ENCODE peak calls at places on chromosomes 16 and 17, in seven cellular contexts. One of them, this sample, is unnamed.

GRCh38 chr16:70522216-70523000 is 946 bp downstream of the COG4 start:
- DNase-seq in mesendoderm: no peak
- DNase-seq in ELR: peak
- DNase-seq in myocyte: no peak
- DNase-seq in nephron progenitor cell: no peak
- DNase-seq in activated CD8-positive, alpha-beta T cell treated with anti-CD3 and anti-CD28 coated beads for 36 hours: peak
- DNase-seq in neuronal stem cell: no peak
- DNase-seq in this sample: no peak

GRCh38 chr17:60496051-60496450 is 30.0 kb downstream of the APPBP2 start:
- DNase-seq in mesendoderm: no peak
- DNase-seq in ELR: no peak
- DNase-seq in myocyte: no peak
- DNase-seq in nephron progenitor cell: no peak
- DNase-seq in activated CD8-positive, alpha-beta T cell treated with anti-CD3 and anti-CD28 coated beads for 36 hours: no peak
- DNase-seq in neuronal stem cell: no peak
- DNase-seq in this sample: no peak

GRCh38 chr16:381788-382717 is at the start of gene PGAP6:
- DNase-seq in mesendoderm: no peak
- DNase-seq in ELR: peak
- DNase-seq in myocyte: peak
- DNase-seq in nephron progenitor cell: peak
- DNase-seq in activated CD8-positive, alpha-beta T cell treated with anti-CD3 and anti-CD28 coated beads for 36 hours: peak
- DNase-seq in neuronal stem cell: no peak
- DNase-seq in this sample: peak

GRCh38 chr17:63399316-63399715 is 46.8 kb downstream of the CYB561 start:
- DNase-seq in mesendoderm: no peak
- DNase-seq in ELR: no peak
- DNase-seq in myocyte: peak
- DNase-seq in nephron progenitor cell: no peak
- DNase-seq in activated CD8-positive, alpha-beta T cell treated with anti-CD3 and anti-CD28 coated beads for 36 hours: no peak
- DNase-seq in neuronal stem cell: no peak
- DNase-seq in this sample: no peak

GRCh38 chr16:25897677-25898076 is 205.9 kb downstream of the HS3ST4 start:
- DNase-seq in mesendoderm: no peak
- DNase-seq in ELR: no peak
- DNase-seq in myocyte: no peak
- DNase-seq in nephron progenitor cell: no peak
- DNase-seq in activated CD8-positive, alpha-beta T cell treated with anti-CD3 and anti-CD28 coated beads for 36 hours: no peak
- DNase-seq in neuronal stem cell: no peak
- DNase-seq in this sample: no peak

GRCh38 chr16:70575376-70575775 is 51.8 kb downstream of the SF3B3 start:
- DNase-seq in mesendoderm: no peak
- DNase-seq in ELR: peak
- DNase-seq in myocyte: no peak
- DNase-seq in nephron progenitor cell: no peak
- DNase-seq in activated CD8-positive, alpha-beta T cell treated with anti-CD3 and anti-CD28 coated beads for 36 hours: no peak
- DNase-seq in neuronal stem cell: no peak
- DNase-seq in this sample: no peak

GRCh38 chr17:48054238-48055185 is 6.4 kb downstream of the NFE2L1 start:
- DNase-seq in mesendoderm: peak
- DNase-seq in ELR: peak
- DNase-seq in myocyte: peak
- DNase-seq in nephron progenitor cell: peak
- DNase-seq in activated CD8-positive, alpha-beta T cell treated with anti-CD3 and anti-CD28 coated beads for 36 hours: no peak
- DNase-seq in neuronal stem cell: peak
- DNase-seq in this sample: no peak

GRCh38 chr17:2194778-2195417 is 108.7 kb downstream of the SMG6 start:
- DNase-seq in mesendoderm: peak
- DNase-seq in ELR: no peak
- DNase-seq in myocyte: no peak
- DNase-seq in nephron progenitor cell: no peak
- DNase-seq in activated CD8-positive, alpha-beta T cell treated with anti-CD3 and anti-CD28 coated beads for 36 hours: no peak
- DNase-seq in neuronal stem cell: no peak
- DNase-seq in this sample: no peak

GRCh38 chr17:60592750-60593149 is 7.2 kb upstream of the PPM1D start:
- DNase-seq in mesendoderm: no peak
- DNase-seq in ELR: no peak
- DNase-seq in myocyte: no peak
- DNase-seq in nephron progenitor cell: no peak
- DNase-seq in activated CD8-positive, alpha-beta T cell treated with anti-CD3 and anti-CD28 coated beads for 36 hours: no peak
- DNase-seq in neuronal stem cell: no peak
- DNase-seq in this sample: no peak

GRCh38 chr17:1639549-1639948 is 6.0 kb downstream of the SCARF1 start:
- DNase-seq in mesendoderm: peak
- DNase-seq in ELR: no peak
- DNase-seq in myocyte: no peak
- DNase-seq in nephron progenitor cell: peak
- DNase-seq in activated CD8-positive, alpha-beta T cell treated with anti-CD3 and anti-CD28 coated beads for 36 hours: no peak
- DNase-seq in neuronal stem cell: no peak
- DNase-seq in this sample: no peak

GRCh38 chr17:81923302-81924260 is 4.0 kb downstream of the MAFG start:
- DNase-seq in mesendoderm: peak
- DNase-seq in ELR: peak
- DNase-seq in myocyte: peak
- DNase-seq in nephron progenitor cell: peak
- DNase-seq in activated CD8-positive, alpha-beta T cell treated with anti-CD3 and anti-CD28 coated beads for 36 hours: no peak
- DNase-seq in neuronal stem cell: no peak
- DNase-seq in this sample: no peak

GRCh38 chr16:74698220-74698619 is 2.4 kb downstream of the MLKL start:
- DNase-seq in mesendoderm: no peak
- DNase-seq in ELR: peak
- DNase-seq in myocyte: no peak
- DNase-seq in nephron progenitor cell: no peak
- DNase-seq in activated CD8-positive, alpha-beta T cell treated with anti-CD3 and anti-CD28 coated beads for 36 hours: no peak
- DNase-seq in neuronal stem cell: no peak
- DNase-seq in this sample: no peak

GRCh38 chr17:36977568-36977967 is 28.8 kb downstream of the AATF start:
- DNase-seq in mesendoderm: no peak
- DNase-seq in ELR: no peak
- DNase-seq in myocyte: no peak
- DNase-seq in nephron progenitor cell: no peak
- DNase-seq in activated CD8-positive, alpha-beta T cell treated with anti-CD3 and anti-CD28 coated beads for 36 hours: no peak
- DNase-seq in neuronal stem cell: no peak
- DNase-seq in this sample: no peak

GRCh38 chr16:69311533-69312388 is 611 bp downstream of the VPS4A start:
- DNase-seq in mesendoderm: peak
- DNase-seq in ELR: peak
- DNase-seq in myocyte: peak
- DNase-seq in nephron progenitor cell: no peak
- DNase-seq in activated CD8-positive, alpha-beta T cell treated with anti-CD3 and anti-CD28 coated beads for 36 hours: peak
- DNase-seq in neuronal stem cell: peak
- DNase-seq in this sample: peak

GRCh38 chr16:84827131-84827574 is 7.4 kb downstream of the CRISPLD2 start:
- DNase-seq in mesendoderm: no peak
- DNase-seq in ELR: peak
- DNase-seq in myocyte: no peak
- DNase-seq in nephron progenitor cell: no peak
- DNase-seq in activated CD8-positive, alpha-beta T cell treated with anti-CD3 and anti-CD28 coated beads for 36 hours: no peak
- DNase-seq in neuronal stem cell: no peak
- DNase-seq in this sample: no peak

GRCh38 chr16:8611886-8612595 is 9.5 kb upstream of the METTL22 start:
- DNase-seq in mesendoderm: no peak
- DNase-seq in ELR: peak
- DNase-seq in myocyte: no peak
- DNase-seq in nephron progenitor cell: no peak
- DNase-seq in activated CD8-positive, alpha-beta T cell treated with anti-CD3 and anti-CD28 coated beads for 36 hours: no peak
- DNase-seq in neuronal stem cell: no peak
- DNase-seq in this sample: no peak

GRCh38 chr17:4635823-4636375 is 5.6 kb downstream of the ALOX15 start:
- DNase-seq in mesendoderm: no peak
- DNase-seq in ELR: no peak
- DNase-seq in myocyte: no peak
- DNase-seq in nephron progenitor cell: no peak
- DNase-seq in activated CD8-positive, alpha-beta T cell treated with anti-CD3 and anti-CD28 coated beads for 36 hours: no peak
- DNase-seq in neuronal stem cell: no peak
- DNase-seq in this sample: no peak

GRCh38 chr16:85798901-85799496 is 345 bp downstream of the EMC8 start:
- DNase-seq in mesendoderm: no peak
- DNase-seq in ELR: peak
- DNase-seq in myocyte: peak
- DNase-seq in nephron progenitor cell: no peak
- DNase-seq in activated CD8-positive, alpha-beta T cell treated with anti-CD3 and anti-CD28 coated beads for 36 hours: peak
- DNase-seq in neuronal stem cell: no peak
- DNase-seq in this sample: peak

GRCh38 chr16:57834936-57835335 is 32.6 kb upstream of the KIFC3 start:
- DNase-seq in mesendoderm: no peak
- DNase-seq in ELR: peak
- DNase-seq in myocyte: no peak
- DNase-seq in nephron progenitor cell: no peak
- DNase-seq in activated CD8-positive, alpha-beta T cell treated with anti-CD3 and anti-CD28 coated beads for 36 hours: no peak
- DNase-seq in neuronal stem cell: no peak
- DNase-seq in this sample: no peak

GRCh38 chr16:84087461-84088151 is 29.1 kb downstream of the MBTPS1 start:
- DNase-seq in mesendoderm: no peak
- DNase-seq in ELR: no peak
- DNase-seq in myocyte: no peak
- DNase-seq in nephron progenitor cell: no peak
- DNase-seq in activated CD8-positive, alpha-beta T cell treated with anti-CD3 and anti-CD28 coated beads for 36 hours: no peak
- DNase-seq in neuronal stem cell: no peak
- DNase-seq in this sample: no peak

GRCh38 chr16:57409870-57410585 is 5.5 kb downstream of the CCL17 start:
- DNase-seq in mesendoderm: peak
- DNase-seq in ELR: no peak
- DNase-seq in myocyte: peak
- DNase-seq in nephron progenitor cell: peak
- DNase-seq in activated CD8-positive, alpha-beta T cell treated with anti-CD3 and anti-CD28 coated beads for 36 hours: no peak
- DNase-seq in neuronal stem cell: no peak
- DNase-seq in this sample: no peak

GRCh38 chr17:77657821-77658220 is 300.7 kb upstream of the TNRC6C start:
- DNase-seq in mesendoderm: no peak
- DNase-seq in ELR: no peak
- DNase-seq in myocyte: no peak
- DNase-seq in nephron progenitor cell: no peak
- DNase-seq in activated CD8-positive, alpha-beta T cell treated with anti-CD3 and anti-CD28 coated beads for 36 hours: no peak
- DNase-seq in neuronal stem cell: no peak
- DNase-seq in this sample: no peak

GRCh38 chr17:21191698-21192097 is 22.3 kb downstream of the TMEM11 start:
- DNase-seq in mesendoderm: no peak
- DNase-seq in ELR: no peak
- DNase-seq in myocyte: no peak
- DNase-seq in nephron progenitor cell: no peak
- DNase-seq in activated CD8-positive, alpha-beta T cell treated with anti-CD3 and anti-CD28 coated beads for 36 hours: no peak
- DNase-seq in neuronal stem cell: no peak
- DNase-seq in this sample: no peak

GRCh38 chr16:87470332-87470731 is 22.5 kb downstream of the ZCCHC14 start:
- DNase-seq in mesendoderm: no peak
- DNase-seq in ELR: no peak
- DNase-seq in myocyte: no peak
- DNase-seq in nephron progenitor cell: no peak
- DNase-seq in activated CD8-positive, alpha-beta T cell treated with anti-CD3 and anti-CD28 coated beads for 36 hours: no peak
- DNase-seq in neuronal stem cell: no peak
- DNase-seq in this sample: no peak

GRCh38 chr16:85286066-85286712 is 173.9 kb upstream of the CIBAR2 start:
- DNase-seq in mesendoderm: no peak
- DNase-seq in ELR: peak
- DNase-seq in myocyte: peak
- DNase-seq in nephron progenitor cell: no peak
- DNase-seq in activated CD8-positive, alpha-beta T cell treated with anti-CD3 and anti-CD28 coated beads for 36 hours: no peak
- DNase-seq in neuronal stem cell: no peak
- DNase-seq in this sample: no peak

GRCh38 chr17:78883533-78884131 is 19.4 kb downstream of the CEP295NL start:
- DNase-seq in mesendoderm: peak
- DNase-seq in ELR: peak
- DNase-seq in myocyte: peak
- DNase-seq in nephron progenitor cell: peak
- DNase-seq in activated CD8-positive, alpha-beta T cell treated with anti-CD3 and anti-CD28 coated beads for 36 hours: no peak
- DNase-seq in neuronal stem cell: peak
- DNase-seq in this sample: no peak

GRCh38 chr17:81510798-81511549 is 1.6 kb downstream of the ACTG1 start:
- DNase-seq in mesendoderm: no peak
- DNase-seq in ELR: peak
- DNase-seq in myocyte: peak
- DNase-seq in nephron progenitor cell: no peak
- DNase-seq in activated CD8-positive, alpha-beta T cell treated with anti-CD3 and anti-CD28 coated beads for 36 hours: peak
- DNase-seq in neuronal stem cell: no peak
- DNase-seq in this sample: no peak

GRCh38 chr17:51610834-51611233 is 350.5 kb downstream of the UTP18 start:
- DNase-seq in mesendoderm: no peak
- DNase-seq in ELR: no peak
- DNase-seq in myocyte: no peak
- DNase-seq in nephron progenitor cell: no peak
- DNase-seq in activated CD8-positive, alpha-beta T cell treated with anti-CD3 and anti-CD28 coated beads for 36 hours: no peak
- DNase-seq in neuronal stem cell: no peak
- DNase-seq in this sample: no peak

GRCh38 chr17:66841744-66842143 is 6.8 kb downstream of the CACNG5 start:
- DNase-seq in mesendoderm: no peak
- DNase-seq in ELR: no peak
- DNase-seq in myocyte: no peak
- DNase-seq in nephron progenitor cell: no peak
- DNase-seq in activated CD8-positive, alpha-beta T cell treated with anti-CD3 and anti-CD28 coated beads for 36 hours: no peak
- DNase-seq in neuronal stem cell: no peak
- DNase-seq in this sample: no peak

GRCh38 chr17:68054296-68054900 is 18.9 kb downstream of the KPNA2 start:
- DNase-seq in mesendoderm: no peak
- DNase-seq in ELR: peak
- DNase-seq in myocyte: peak
- DNase-seq in nephron progenitor cell: no peak
- DNase-seq in activated CD8-positive, alpha-beta T cell treated with anti-CD3 and anti-CD28 coated beads for 36 hours: no peak
- DNase-seq in neuronal stem cell: no peak
- DNase-seq in this sample: no peak

GRCh38 chr17:882827-883585 is 96.6 kb downstream of the NXN start:
- DNase-seq in mesendoderm: peak
- DNase-seq in ELR: no peak
- DNase-seq in myocyte: peak
- DNase-seq in nephron progenitor cell: peak
- DNase-seq in activated CD8-positive, alpha-beta T cell treated with anti-CD3 and anti-CD28 coated beads for 36 hours: no peak
- DNase-seq in neuronal stem cell: peak
- DNase-seq in this sample: no peak

GRCh38 chr16:14485131-14485551 is 144.9 kb downstream of the PARN start:
- DNase-seq in mesendoderm: peak
- DNase-seq in ELR: no peak
- DNase-seq in myocyte: no peak
- DNase-seq in nephron progenitor cell: no peak
- DNase-seq in activated CD8-positive, alpha-beta T cell treated with anti-CD3 and anti-CD28 coated beads for 36 hours: no peak
- DNase-seq in neuronal stem cell: no peak
- DNase-seq in this sample: no peak

GRCh38 chr17:80358131-80358530 is 56.8 kb upstream of the ENDOV start:
- DNase-seq in mesendoderm: no peak
- DNase-seq in ELR: no peak
- DNase-seq in myocyte: no peak
- DNase-seq in nephron progenitor cell: no peak
- DNase-seq in activated CD8-positive, alpha-beta T cell treated with anti-CD3 and anti-CD28 coated beads for 36 hours: no peak
- DNase-seq in neuronal stem cell: no peak
- DNase-seq in this sample: no peak

GRCh38 chr16:3696425-3697218 is 20.7 kb downstream of the TRAP1 start:
- DNase-seq in mesendoderm: no peak
- DNase-seq in ELR: peak
- DNase-seq in myocyte: peak
- DNase-seq in nephron progenitor cell: no peak
- DNase-seq in activated CD8-positive, alpha-beta T cell treated with anti-CD3 and anti-CD28 coated beads for 36 hours: no peak
- DNase-seq in neuronal stem cell: no peak
- DNase-seq in this sample: no peak

GRCh38 chr16:27426423-27427408 is 24.7 kb downstream of the IL21R start:
- DNase-seq in mesendoderm: peak
- DNase-seq in ELR: peak
- DNase-seq in myocyte: peak
- DNase-seq in nephron progenitor cell: no peak
- DNase-seq in activated CD8-positive, alpha-beta T cell treated with anti-CD3 and anti-CD28 coated beads for 36 hours: peak
- DNase-seq in neuronal stem cell: no peak
- DNase-seq in this sample: peak

GRCh38 chr17:73371285-73371684 is 59.5 kb upstream of the CDC42EP4 start:
- DNase-seq in mesendoderm: no peak
- DNase-seq in ELR: peak
- DNase-seq in myocyte: peak
- DNase-seq in nephron progenitor cell: no peak
- DNase-seq in activated CD8-positive, alpha-beta T cell treated with anti-CD3 and anti-CD28 coated beads for 36 hours: no peak
- DNase-seq in neuronal stem cell: no peak
- DNase-seq in this sample: no peak

This sample was measured in activated T-helper 9 cell treated with anti-CD3 and anti-CD28 coated beads, Interleukin-2, amount 50 U/mL, for 16 hours.